ENCODE peak calls at places on chromosomes 11 and 22, in five cellular contexts. A, J, P, V and N are unnamed samples. For H3K9me3, the result is how much of the 10 kb centered on the place peaks cover.

GRCh38 chr22:20429254-20430100 is 8.1 kb downstream of the SCARF2 start:
- DNase-seq in A (peak), J (peak), P (peak), V (no peak), N (peak)

GRCh38 chr11:124880958-124881357 is 15.7 kb downstream of the ROBO3 start:
- DNase-seq in A (no peak), J (no peak), P (no peak), V (no peak), N (no peak)

GRCh38 chr11:35177370-35177769 is 38.4 kb downstream of the CD44 start:
- DNase-seq in A (no peak), J (peak), P (no peak), V (no peak), N (peak)

GRCh38 chr22:19810381-19811141 is 44.1 kb downstream of the GNB1L start:
- DNase-seq in A (no peak), J (no peak), P (peak), V (no peak), N (peak)

GRCh38 chr11:5280582-5281102 is 10.9 kb upstream of the HBE1 start:
- DNase-seq in A (peak), J (no peak), P (no peak), V (peak), N (no peak)

GRCh38 chr11:71548120-71548519 is at the start of gene KRTAP5-9:
- DNase-seq in A (no peak), J (no peak), P (no peak), V (no peak), N (no peak)

GRCh38 chr11:79414644-79415317 is 26.0 kb downstream of the TENM4 start:
- DNase-seq in A (no peak), J (no peak), P (no peak), V (no peak), N (no peak)

GRCh38 chr11:35145249-35145648 is 6.3 kb downstream of the CD44 start:
- DNase-seq in A (peak), J (no peak), P (no peak), V (no peak), N (no peak)

GRCh38 chr11:45144126-45145082 is 2.0 kb upstream of the PRDM11 start:
- DNase-seq in A (peak), J (no peak), P (no peak), V (no peak), N (no peak)

GRCh38 chr11:96050435-96051182 is 126.7 kb upstream of the MTMR2 start:
- DNase-seq in A (no peak), J (no peak), P (no peak), V (no peak), N (no peak)

GRCh38 chr11:6594142-6594768 is 9.2 kb downstream of the RRP8 start:
- DNase-seq in A (no peak), J (no peak), P (no peak), V (no peak), N (no peak)

GRCh38 chr11:64876226-64876750 is 2.1 kb downstream of the EHD1 start:
- DNase-seq in A (no peak), J (no peak), P (no peak), V (no peak), N (no peak)

GRCh38 chr11:34637303-34637702 is 16.4 kb downstream of the EHF start:
- DNase-seq in A (peak), J (no peak), P (no peak), V (no peak), N (no peak)

GRCh38 chr11:64100345-64100744 is 64.6 kb downstream of the FLRT1 start:
- DNase-seq in A (no peak), J (no peak), P (no peak), V (no peak), N (no peak)

GRCh38 chr11:34512810-34513673 is 552 bp downstream of the ELF5 start:
- DNase-seq in A (peak), J (peak), P (peak), V (no peak), N (peak)

GRCh38 chr22:20106849-20107237 is 9.1 kb upstream of the RANBP1 start:
- DNase-seq in A (no peak), J (no peak), P (no peak), V (no peak), N (no peak)

GRCh38 chr11:91996526-91996925 is 228.1 kb upstream of the FAT3 start:
- DNase-seq in A (no peak), J (no peak), P (no peak), V (no peak), N (no peak)

GRCh38 chr22:49664891-49665290 is 162.8 kb downstream of the BRD1 start:
- DNase-seq in A (no peak), J (no peak), P (no peak), V (no peak), N (no peak)

GRCh38 chr11:77479746-77480352 is 6.0 kb upstream of the PAK1 start:
- DNase-seq in A (no peak), J (no peak), P (no peak), V (no peak), N (no peak)

GRCh38 chr22:28788601-28789000 is 11.8 kb downstream of the XBP1 start:
- DNase-seq in A (no peak), J (no peak), P (no peak), V (no peak), N (no peak)

GRCh38 chr22:21963286-21963685 is 10.6 kb upstream of the PPM1F start:
- DNase-seq in A (no peak), J (no peak), P (no peak), V (no peak), N (no peak)

GRCh38 chr11:69799582-69799981 is 19.6 kb downstream of the FGF3 start:
- DNase-seq in A (no peak), J (no peak), P (no peak), V (no peak), N (no peak)

GRCh38 chr22:30265851-30266444 is 703 bp downstream of the OSM start:
- DNase-seq in A (peak), J (peak), P (peak), V (no peak), N (peak)

GRCh38 chr22:24471570-24471969 is 23.6 kb upstream of the UPB1 start:
- DNase-seq in A (no peak), J (no peak), P (no peak), V (no peak), N (no peak)

GRCh38 chr11:72293910-72294533 is 50.0 kb upstream of the PHOX2A start:
- DNase-seq in A (peak), J (no peak), P (no peak), V (no peak), N (no peak)

GRCh38 chr11:94658888-94659287 is 91.7 kb downstream of the PIWIL4 start:
- DNase-seq in A (no peak), J (no peak), P (no peak), V (no peak), N (no peak)

GRCh38 chr22:22099833-22100812 is 117.5 kb upstream of the TOP3B start:
- DNase-seq in A (no peak), J (no peak), P (no peak), V (no peak), N (no peak)

GRCh38 chr11:108496643-108497256 is 1.4 kb downstream of the POGLUT3 start:
- DNase-seq in A (no peak), J (no peak), P (no peak), V (no peak), N (no peak)

GRCh38 chr22:17914474-17914873 is 109.9 kb downstream of the MICAL3 start:
- DNase-seq in A (no peak), J (no peak), P (no peak), V (no peak), N (no peak)

GRCh38 chr11:15852179-15852578 is 504.2 kb downstream of the SOX6 start:
- DNase-seq in A (peak), J (no peak), P (no peak), V (no peak), N (no peak)

GRCh38 chr22:19430890-19431541 is 517 bp downstream of the HIRA start:
- DNase-seq in A (peak), J (peak), P (no peak), V (no peak), N (peak)

GRCh38 chr11:28529540-28530410 is 421.6 kb downstream of the METTL15 start:
- DNase-seq in A (no peak), J (no peak), P (no peak), V (no peak), N (no peak)

GRCh38 chr22:29702931-29703594 is 16.7 kb upstream of the CABP7 start:
- DNase-seq in A (no peak), J (no peak), P (no peak), V (no peak), N (no peak)

GRCh38 chr11:38718659-38719058 is 2120.6 kb upstream of the RAG2 start:
- DNase-seq in A (no peak), J (no peak), P (no peak), V (no peak), N (no peak)

GRCh38 chr11:60193687-60194433 is 11.0 kb upstream of the MS4A6A start:
- DNase-seq in A (peak), J (peak), P (peak), V (no peak), N (peak)

GRCh38 chr11:94664336-94664735 is 97.2 kb downstream of the PIWIL4 start:
- DNase-seq in A (no peak), J (no peak), P (no peak), V (no peak), N (no peak)

GRCh38 chr11:11229691-11230090 is 123.4 kb downstream of the CSNK2A3 start:
- DNase-seq in A (no peak), J (no peak), P (no peak), V (no peak), N (no peak)

GRCh38 chr11:44010789-44011251 is 37.0 kb upstream of the ACCSL start:
- DNase-seq in A (no peak), J (no peak), P (no peak), V (no peak), N (no peak)

GRCh38 chr11:130849215-130849568 is 67.1 kb downstream of the SNX19 start:
- DNase-seq in A (no peak), J (no peak), P (no peak), V (no peak), N (no peak)

DNA sequence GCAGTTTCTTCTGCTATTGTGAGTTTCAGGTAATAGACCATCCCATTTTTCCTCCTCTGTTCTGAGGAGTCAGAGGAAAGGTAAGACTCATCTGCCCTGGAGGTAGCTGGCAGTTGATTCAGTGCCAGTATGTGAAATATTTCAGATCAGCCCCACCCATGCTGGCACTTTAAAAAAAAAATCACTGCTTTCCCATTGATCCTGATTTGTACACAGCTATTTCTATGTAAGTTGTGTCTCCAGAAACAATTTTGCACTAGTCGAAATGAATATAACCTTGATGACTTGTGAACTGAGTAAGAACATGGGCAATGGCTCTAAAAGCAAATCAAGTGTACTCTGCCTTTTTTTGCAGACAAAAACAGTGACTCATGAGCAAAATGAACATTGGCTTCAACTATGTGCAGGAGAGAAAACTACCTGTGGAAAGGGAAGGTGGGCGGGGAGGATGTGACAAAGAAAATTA is 82.0 kb upstream of the OR5AK2 start:
- DNase-seq in A (no peak), J (no peak), P (no peak), V (no peak), N (no peak)
- H3K9me3 ChIP-seq in A (under half), J (under half), P (under half), V (under half), N (under half)

DNA sequence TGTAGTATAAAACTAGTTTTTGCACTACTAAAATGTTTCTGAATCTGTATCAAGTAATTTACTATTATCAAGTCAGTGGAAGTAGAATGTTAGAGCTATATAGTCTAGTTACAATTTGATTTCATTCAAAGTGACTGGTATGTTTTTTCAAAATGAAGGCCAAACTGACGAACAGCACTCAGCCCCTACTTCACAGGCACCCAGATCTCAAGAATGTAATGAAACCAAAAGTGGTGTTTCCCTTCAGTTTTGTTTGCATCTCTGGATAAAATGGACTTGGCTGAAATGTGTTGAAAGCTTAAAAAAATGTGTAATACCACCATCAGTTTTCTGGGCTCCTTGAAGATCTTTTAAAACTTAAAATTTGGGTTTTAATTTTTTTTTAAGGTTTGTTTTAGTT is 46.4 kb downstream of the QSER1 start:
- DNase-seq in A (no peak), J (no peak), P (no peak), V (no peak), N (no peak)
- H3K9me3 ChIP-seq in A (under half), J (under half), P (under half), V (under half), N (under half)

GRCh38 chr11:2652362-2652761 is 47.4 kb downstream of the KCNQ1OT1 start:
- DNase-seq in A (no peak), J (no peak), P (no peak), V (no peak), N (no peak)
- H3K9me3 ChIP-seq in A (half or more), J (under half), P (under half), V (under half), N (under half)

GRCh38 chr22:26702906-26703830 is 45.8 kb downstream of the MIAT start:
- DNase-seq in A (no peak), J (no peak), P (no peak), V (no peak), N (no peak)
- H3K9me3 ChIP-seq in A (under half), J (under half), P (under half), V (under half), N (under half)